ENCODE peak calls at places on chromosomes 4 and X, in four cellular contexts. V is SW 1271, B is GM12892, U is GM13976. Z is an unnamed sample.

GRCh38 chr4:5276475-5277045 is 225.3 kb downstream of the STK32B start:
- DNase-seq in V (no peak), U (no peak), B (no peak), Z (no peak)

GRCh38 chr4:7295201-7295916 is 103.0 kb downstream of the SORCS2 start:
- DNase-seq in U (no peak), V (no peak), B (no peak), Z (no peak)

GRCh38 chr4:108036252-108036651 is 46.6 kb downstream of the HADH start:
- DNase-seq in V (no peak), U (peak), B (peak), Z (no peak)

GRCh38 chr4:149987330-149987751 is 90.9 kb upstream of the DCLK2 start:
- DNase-seq in B (no peak), U (no peak), V (no peak), Z (no peak)

GRCh38 chrX:38859602-38860001 is 58.3 kb downstream of the MID1IP1 start:
- DNase-seq in V (no peak), U (no peak), B (no peak), Z (no peak)

GRCh38 chr4:42280327-42281095 is 116.8 kb upstream of the SHISA3 start:
- DNase-seq in U (peak), B (no peak), V (peak), Z (no peak)

GRCh38 chrX:20189171-20189570 is 47.5 kb upstream of the EIF1AX start:
- DNase-seq in B (no peak), U (no peak), V (no peak), Z (no peak)

GRCh38 chr4:158625544-158625943 is 46.1 kb downstream of the C4orf46 start:
- DNase-seq in B (no peak), U (no peak), V (no peak), Z (no peak)

GRCh38 chrX:70979136-70979762 is 48.4 kb upstream of the SLC7A3 start:
- DNase-seq in B (no peak), U (no peak), V (no peak), Z (peak)

GRCh38 chrX:118675336-118675965 is 52.0 kb upstream of the IL13RA1 start:
- DNase-seq in V (no peak), U (no peak), B (no peak), Z (no peak)

GRCh38 chr4:16866974-16867373 is 31.5 kb downstream of the LDB2 start:
- DNase-seq in B (no peak), V (no peak), U (no peak), Z (no peak)

GRCh38 chrX:77937291-77937690 is 26.8 kb downstream of the ATP7A start:
- DNase-seq in V (no peak), B (no peak), U (no peak), Z (no peak)

GRCh38 chr4:23819041-23819511 is 70.8 kb downstream of the PPARGC1A start:
- DNase-seq in B (no peak), V (no peak), U (no peak), Z (no peak)

GRCh38 chr4:138645289-138645688 is 370.3 kb upstream of the NOCT start:
- DNase-seq in B (no peak), U (no peak), V (no peak), Z (no peak)

GRCh38 chrX:134246282-134246681 is 9.3 kb downstream of the CCDC160 start:
- DNase-seq in U (no peak), B (no peak), V (no peak), Z (no peak)

GRCh38 chrX:130975947-130976346 is 72.9 kb upstream of the ENOX2 start:
- DNase-seq in V (peak), U (no peak), B (no peak), Z (no peak)

GRCh38 chr4:69069085-69069484 is 27.2 kb upstream of the UGT2B7 start:
- DNase-seq in U (no peak), V (no peak), B (no peak), Z (no peak)

GRCh38 chr4:75658881-75659280 is 14.3 kb downstream of the G3BP2 start:
- DNase-seq in B (no peak), U (no peak), V (peak), Z (no peak)

GRCh38 chr4:7772708-7773385 is 166.8 kb downstream of the AFAP1 start:
- DNase-seq in B (no peak), V (no peak), U (no peak), Z (peak)

Z was measured in mucosa of descending colon.